ENCODE peak calls at places on chromosomes 2 and 18, in six cellular contexts. B is GM12892, K is K562, G is SK-N-SH, M is HepG2, V is H1. O is an unnamed sample.

GRCh38 chr18:79680100-79680879 is 687 bp downstream of the CTDP1 start:
- DNase-seq in B (no peak), K (peak), G (peak), M (peak), V (no peak), O (no peak)

GRCh38 chr2:172262486-172262885 is 159.8 kb upstream of the DLX2 start:
- DNase-seq in B (no peak), K (no peak), G (no peak), M (no peak), V (no peak), O (no peak)

GRCh38 chr2:84888401-84889276 is 7.8 kb upstream of the TRABD2A start:
- DNase-seq in B (no peak), K (no peak), G (no peak), M (no peak), V (no peak), O (no peak)

GRCh38 chr2:26605195-26605968 is 35.8 kb downstream of the CIB4 start:
- DNase-seq in B (no peak), K (peak), G (peak), M (peak), V (peak), O (no peak)

GRCh38 chr2:54704688-54705605 is 18.5 kb upstream of the EML6 start:
- DNase-seq in B (no peak), K (peak), G (peak), M (peak), V (no peak), O (no peak)

GRCh38 chr2:133142087-133142486 is 426.2 kb downstream of the NCKAP5 start:
- DNase-seq in B (no peak), K (no peak), G (no peak), M (no peak), V (no peak), O (no peak)

GRCh38 chr2:88068044-88068443 is 419 bp downstream of the SMYD1 start:
- DNase-seq in B (no peak), K (no peak), G (no peak), M (no peak), V (no peak), O (no peak)

GRCh38 chr2:184527058-184527457 is 71.3 kb upstream of the ZNF804A start:
- DNase-seq in B (no peak), K (no peak), G (no peak), M (no peak), V (no peak), O (no peak)

GRCh38 chr2:204664708-204665121 is 119.4 kb downstream of the PARD3B start:
- DNase-seq in B (no peak), K (no peak), G (no peak), M (peak), V (no peak), O (no peak)

GRCh38 chr2:69585855-69586560 is 57.5 kb downstream of the AAK1 start:
- DNase-seq in B (no peak), K (no peak), G (no peak), M (no peak), V (no peak), O (no peak)

GRCh38 chr2:67649331-67650071 is 252.4 kb downstream of the ETAA1 start:
- DNase-seq in B (no peak), K (no peak), G (peak), M (no peak), V (no peak), O (no peak)
- TF ChIP-seq TAF1 in B (no peak), K (no peak), G (no peak), M (no peak), V (no peak), O (no peak)

DNA sequence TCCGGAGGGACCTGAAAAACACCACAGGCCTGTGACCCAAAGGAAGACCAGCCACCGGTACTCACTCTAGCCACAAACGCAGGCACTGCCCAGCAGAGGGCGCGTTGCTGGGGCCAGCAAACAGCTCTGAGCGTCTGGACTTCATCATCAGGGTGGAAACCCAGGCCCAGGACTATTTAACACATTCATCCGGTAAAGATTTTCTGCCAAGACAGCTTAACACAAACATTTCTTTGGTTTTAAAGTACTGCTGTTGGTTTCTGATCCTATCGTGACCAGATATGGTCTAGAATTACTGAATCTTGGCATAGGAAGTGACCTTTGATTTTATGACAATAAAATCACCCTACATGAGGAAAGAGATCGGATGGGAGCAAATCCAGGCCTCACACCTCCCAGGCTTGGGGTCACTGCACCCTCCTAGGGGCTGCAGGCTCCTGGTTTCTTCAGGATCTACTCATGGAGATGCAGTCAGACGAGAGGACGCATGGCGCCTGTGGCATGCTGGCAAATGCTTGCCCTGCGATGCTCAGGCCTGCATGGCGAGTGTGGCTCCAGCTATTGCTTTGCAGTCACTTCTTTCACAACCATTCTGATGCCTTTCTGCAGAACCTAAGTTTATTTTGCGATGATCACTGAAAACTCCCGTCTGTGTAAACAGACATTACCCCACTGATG is 130.4 kb downstream of the COL4A4 start:
- DNase-seq in B (peak), K (peak), G (peak), M (peak), V (peak), O (peak)
- TF ChIP-seq TAF1 in B (no peak), K (no peak), G (no peak), M (no peak), V (no peak), O (no peak)

DNA sequence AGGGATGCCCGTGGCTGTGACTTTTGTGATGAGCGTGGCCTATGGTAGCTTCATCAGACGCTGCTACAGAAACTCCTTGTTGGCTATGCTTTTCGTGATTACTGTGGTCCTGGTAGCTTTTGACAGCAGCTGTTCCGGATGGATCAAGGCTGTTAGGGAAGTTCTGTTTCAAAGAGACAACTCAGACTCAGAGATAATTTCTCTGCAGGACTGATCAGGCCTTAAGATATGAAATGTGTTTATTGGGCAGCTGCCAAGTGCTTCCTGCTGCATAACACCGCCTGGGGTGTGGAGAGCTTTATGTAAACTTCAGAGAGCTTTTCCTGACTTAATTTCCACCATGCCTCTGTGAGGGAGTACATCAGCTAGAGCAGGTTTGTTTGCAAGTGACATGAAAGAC is 243.8 kb downstream of the TSN start:
- DNase-seq in B (no peak), K (no peak), G (peak), M (no peak), V (no peak), O (no peak)
- TF ChIP-seq TAF1 in B (no peak), K (no peak), G (no peak), M (no peak), V (no peak), O (no peak)

DNA sequence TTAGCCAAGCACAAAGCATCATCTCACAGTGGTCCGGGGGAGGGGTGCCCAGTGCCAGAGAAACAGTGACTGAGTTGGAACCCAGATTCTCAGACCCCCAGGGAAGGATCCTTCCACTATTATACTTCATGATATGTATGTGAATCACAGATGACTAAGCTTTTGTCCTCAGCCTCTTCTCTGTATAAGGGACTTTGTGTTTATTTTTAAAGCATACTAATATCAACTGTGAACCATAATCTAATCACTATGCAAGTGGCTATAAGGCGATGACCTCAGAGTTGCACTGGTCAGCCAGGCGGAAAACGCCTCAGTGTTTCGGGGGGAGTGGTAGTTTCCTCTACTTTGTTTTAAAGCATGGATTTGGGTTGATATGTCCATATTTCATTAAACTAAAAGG is 160.4 kb upstream of the TMEM200C start:
- DNase-seq in B (no peak), K (no peak), G (peak), M (no peak), V (no peak), O (no peak)
- TF ChIP-seq TAF1 in B (no peak), K (no peak), G (no peak), M (no peak), V (no peak), O (no peak)

GRCh38 chr2:41966431-41966893 is 81.4 kb upstream of the PKDCC start:
- DNase-seq in B (no peak), K (no peak), G (no peak), M (peak), V (no peak), O (no peak)

GRCh38 chr2:41967426-41968181 is 80.2 kb upstream of the PKDCC start:
- DNase-seq in B (no peak), K (no peak), G (no peak), M (no peak), V (no peak), O (no peak)

GRCh38 chr2:41965173-41965875 is 82.5 kb upstream of the PKDCC start:
- DNase-seq in B (no peak), K (no peak), G (no peak), M (no peak), V (no peak), O (no peak)

GRCh38 chr2:41966920-41967319 is 80.9 kb upstream of the PKDCC start:
- DNase-seq in B (no peak), K (no peak), G (no peak), M (no peak), V (no peak), O (no peak)

DNA sequence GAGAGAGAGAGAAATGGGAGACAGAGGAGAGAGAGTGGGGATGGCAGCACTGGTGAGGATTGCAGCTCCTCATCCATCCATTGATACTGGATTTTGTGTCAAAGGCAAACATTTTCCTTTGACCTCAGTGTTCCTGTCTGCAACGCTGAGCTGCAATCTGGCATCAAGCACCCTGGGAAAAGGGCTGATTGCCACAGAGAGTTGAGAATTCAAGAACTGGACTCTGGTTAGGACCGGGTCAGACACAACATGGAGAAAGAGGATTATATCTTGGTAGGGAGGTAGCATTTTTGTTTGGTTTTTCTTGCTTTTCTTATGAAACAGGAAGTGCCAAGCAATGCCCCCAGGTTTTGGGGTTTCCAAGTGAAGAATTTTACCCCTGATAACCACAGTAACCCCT is 81.9 kb upstream of the PKDCC start:
- DNase-seq in B (no peak), K (no peak), G (no peak), M (no peak), V (no peak), O (no peak)
- TF ChIP-seq TAF1 in B (no peak), K (no peak), G (no peak), M (no peak), V (no peak), O (no peak)